ENCODE peak calls at places on chromosomes 4 and X, in six cellular contexts. A is cardiac muscle cell; K is activated naive CD4-positive, alpha-beta T cell treated with anti-CD3 and anti-CD28 coated beads, Interleukin-2, amount 10 ng/mL, durations not matched to agents 7 days and 5 days; Q is activated effector memory CD4-positive, alpha-beta T cell treated with Interleukin-2 at 50 U/mL for 16 hours; S is stimulated activated CD8-positive, alpha-beta memory T cell treated with anti-CD3 and anti-CD28 coated beads, Interleukin-7, amount 100 ng/mL, for 1 hour; B is HTR-8/SVneo. D is an unnamed sample.

GRCh38 chrX:17007134-17007768 is 60.8 kb downstream of the REPS2 start:
- DNase-seq in A (peak; percentile 34), K (no peak), Q (no peak), S (no peak), B (no peak), D (no peak)

GRCh38 chr4:183658362-183659028 is 490 bp downstream of the RWDD4 start:
- DNase-seq in A (peak; percentile 24), K (no peak), Q (no peak), S (peak; percentile 1), B (peak; percentile 15), D (no peak)

GRCh38 chrX:56793533-56794320 is 64.7 kb downstream of the NBDY start:
- DNase-seq in A (no peak), K (no peak), Q (no peak), S (no peak), B (no peak), D (no peak)

GRCh38 chr4:7649411-7649740 is 214.6 kb upstream of the PSAPL1 start:
- DNase-seq in A (no peak), K (no peak), Q (no peak), S (no peak), B (no peak), D (no peak)

GRCh38 chrX:53305996-53306937 is 24.9 kb upstream of the IQSEC2 start:
- DNase-seq in A (peak; percentile 30), K (no peak), Q (no peak), S (no peak), B (no peak), D (no peak)

GRCh38 chrX:118807151-118808017 is 16.2 kb upstream of the ZCCHC12 start:
- DNase-seq in A (peak; percentile 68), K (peak; percentile 36), Q (no peak), S (no peak), B (peak; percentile 18), D (no peak)

GRCh38 chr4:41610474-41610873 is 72.5 kb downstream of the LIMCH1 start:
- DNase-seq in A (no peak), K (no peak), Q (no peak), S (no peak), B (no peak), D (no peak)

GRCh38 chr4:115918149-115918548 is 804.7 kb upstream of the NDST4 start:
- DNase-seq in A (no peak), K (no peak), Q (no peak), S (no peak), B (no peak), D (no peak)

GRCh38 chrX:50432760-50433377 is 37.8 kb downstream of the DGKK start:
- DNase-seq in A (no peak), K (no peak), Q (no peak), S (no peak), B (no peak), D (no peak)

D was measured in cerebellar nuclear complex.